ENCODE peak calls at places on chromosomes 2 and 18, in four cellular contexts. O, Y, B and R are unnamed samples.
A peak's percentile ranks its signal among the peaks of the same experiment; 100 is the strongest.

GRCh38 chr18:75290737-75291358 is 80.3 kb downstream of the TSHZ1 start:
- DNase-seq in O (no peak), B (no peak), Y (no peak), R (no peak)

GRCh38 chr18:68262697-68263293 is 452.1 kb downstream of the TMX3 start:
- DNase-seq in Y (no peak), O (no peak), B (peak; percentile 12), R (no peak)

GRCh38 chr2:63326473-63326872 is 261.8 kb downstream of the WDPCP start:
- DNase-seq in O (no peak), Y (no peak), B (no peak), R (no peak)

GRCh38 chr2:163774862-163775261 is 39.1 kb upstream of the FIGN start:
- DNase-seq in B (peak; percentile 33), Y (no peak), O (no peak), R (no peak)

GRCh38 chr2:9256570-9257043 is 50.0 kb downstream of the ASAP2 start:
- DNase-seq in O (no peak), Y (no peak), B (no peak), R (no peak)

GRCh38 chr18:62485684-62486083 is 37.1 kb upstream of the ZCCHC2 start:
- DNase-seq in O (no peak), Y (no peak), B (peak; percentile 48), R (no peak)

GRCh38 chr2:192007819-192008218 is 160.9 kb upstream of the CAVIN2 start:
- DNase-seq in O (no peak), B (no peak), Y (no peak), R (no peak)

GRCh38 chr2:238578256-238578655 is 151.5 kb downstream of the ASB1 start:
- DNase-seq in Y (no peak), O (no peak), B (no peak), R (no peak)

GRCh38 chr2:201004370-201004769 is 40.9 kb upstream of the ORC2 start:
- DNase-seq in Y (no peak), B (no peak), O (no peak), R (no peak)

GRCh38 chr2:55163895-55164509 is 68.1 kb downstream of the CLHC1 start:
- DNase-seq in O (no peak), B (no peak), Y (no peak), R (peak; percentile 61)

GRCh38 chr2:214772443-214773034 is 36.9 kb downstream of the BARD1 start:
- DNase-seq in B (no peak), Y (no peak), O (no peak), R (no peak)

GRCh38 chr18:43919565-43919964 is 642.3 kb upstream of the SYT4 start:
- DNase-seq in O (no peak), Y (no peak), B (no peak), R (peak; percentile 71)

GRCh38 chr2:16477648-16478047 is 188.0 kb downstream of the CYRIA start:
- DNase-seq in B (no peak), O (no peak), Y (no peak), R (no peak)

GRCh38 chr2:128456281-128456680 is 137.6 kb upstream of the HS6ST1 start:
- DNase-seq in O (no peak), Y (no peak), B (no peak), R (no peak)

GRCh38 chr2:105671156-105671555 is 73.6 kb upstream of the NCK2 start:
- DNase-seq in B (peak; percentile 23), Y (peak; percentile 27), O (no peak), R (no peak)

GRCh38 chr2:83016343-83017110 is 1442.6 kb downstream of the SUCLG1 start:
- DNase-seq in B (no peak), O (no peak), Y (no peak), R (no peak)

GRCh38 chr2:148279216-148279615 is 258.3 kb downstream of the MBD5 start:
- DNase-seq in Y (no peak), O (no peak), B (no peak), R (no peak)

GRCh38 chr2:118046628-118047210 is 32.8 kb upstream of the CCDC93 start:
- DNase-seq in O (no peak), Y (no peak), B (no peak), R (no peak)

GRCh38 chr2:174593574-174594203 is 3.9 kb downstream of the WIPF1 start:
- DNase-seq in O (peak; percentile 61), Y (no peak), B (peak; percentile 19), R (peak; percentile 47)

GRCh38 chr2:205868773-205869333 is 186.6 kb downstream of the NRP2 start:
- DNase-seq in O (peak; percentile 32), B (peak; percentile 12), Y (no peak), R (no peak)

GRCh38 chr2:88880441-88880953 is 189.0 kb downstream of the RPIA start:
- DNase-seq in O (no peak), Y (no peak), B (peak; percentile 13), R (peak; percentile 43)

GRCh38 chr2:200168641-200169265 is 137.7 kb upstream of the SPATS2L start:
- DNase-seq in O (no peak), B (no peak), Y (no peak), R (no peak)

GRCh38 chr2:217691920-217692666 is 310.7 kb downstream of the TNS1 start:
- DNase-seq in B (no peak), O (no peak), Y (peak; percentile 21), R (no peak)

GRCh38 chr18:8519102-8519501 is 90.1 kb upstream of the RAB12 start:
- DNase-seq in O (no peak), B (no peak), Y (no peak), R (no peak)

GRCh38 chr18:45626330-45627203 is 11.3 kb downstream of the SLC14A2 start:
- DNase-seq in O (no peak), B (peak; percentile 50), Y (no peak), R (no peak)

GRCh38 chr18:65567372-65567771 is 183.4 kb upstream of the CDH7 start:
- DNase-seq in B (no peak), O (no peak), Y (no peak), R (no peak)

GRCh38 chr2:162430323-162430722 is 86.4 kb downstream of the GCA start:
- DNase-seq in O (no peak), Y (no peak), B (no peak), R (no peak)

GRCh38 chr2:55842009-55842408 is 81.6 kb downstream of the EFEMP1 start:
- DNase-seq in Y (no peak), O (no peak), B (no peak), R (no peak)

GRCh38 chr2:10002681-10003080 is 40.7 kb upstream of the KLF11 start:
- DNase-seq in Y (no peak), O (no peak), B (no peak), R (peak; percentile 9)

GRCh38 chr2:173079141-173079540 is 3.5 kb downstream of the MAP3K20 start:
- DNase-seq in B (no peak), O (no peak), Y (no peak), R (no peak)

GRCh38 chr18:8659609-8660242 is 45.6 kb upstream of the MTCL1 start:
- DNase-seq in Y (no peak), B (no peak), O (no peak), R (no peak)

GRCh38 chr2:230684222-230685164 is 28.1 kb upstream of the CAB39 start:
- DNase-seq in O (no peak), Y (no peak), B (no peak), R (no peak)

GRCh38 chr2:155690785-155691184 is 641.7 kb downstream of the NR4A2 start:
- DNase-seq in Y (no peak), B (no peak), O (no peak), R (no peak)

GRCh38 chr2:222404126-222404891 is 20.0 kb upstream of the SGPP2 start:
- DNase-seq in Y (no peak), B (no peak), O (no peak), R (peak; percentile 32)

GRCh38 chr2:133602538-133602937 is 34.3 kb upstream of the NCKAP5 start:
- DNase-seq in B (no peak), O (no peak), Y (no peak), R (no peak)

GRCh38 chr2:10158681-10159080 is 36.1 kb downstream of the RRM2 start:
- DNase-seq in Y (no peak), B (no peak), O (no peak), R (peak; percentile 37)

GRCh38 chr2:216350214-216350789 is 22.0 kb downstream of the MARCHF4 start:
- DNase-seq in O (no peak), B (peak; percentile 64), Y (no peak), R (no peak)

GRCh38 chr2:197946562-197946961 is 142.2 kb downstream of the PLCL1 start:
- DNase-seq in O (no peak), B (no peak), Y (no peak), R (no peak)